ENCODE peak calls at places on chromosomes 7 and 10, in six cellular contexts. J is HCT116, T is K562, U is H1, L is HepG2, M is SK-N-SH. G is an unnamed sample.

GRCh38 chr10:22624289-22624738 is 90.1 kb downstream of the PIP4K2A start:
- DNase-seq in M (no peak), J (no peak), L (peak; percentile 97), U (no peak), T (no peak), G (no peak)

GRCh38 chr7:44639701-44640321 is 33.4 kb downstream of the OGDH start:
- DNase-seq in J (peak; percentile 12), M (peak; percentile 31), L (peak; percentile 83), U (no peak), T (no peak), G (peak; percentile 46)

GRCh38 chr7:34066968-34067367 is 161.6 kb downstream of the BMPER start:
- DNase-seq in L (no peak), T (no peak), U (no peak), M (no peak), J (no peak), G (no peak)

GRCh38 chr10:47249881-47250280 is 50.1 kb upstream of the GDF10 start:
- DNase-seq in T (no peak), J (no peak), L (no peak), M (no peak), U (no peak), G (no peak)

GRCh38 chr10:3226960-3227724 is 54.6 kb upstream of the PITRM1 start:
- DNase-seq in U (no peak), M (no peak), T (no peak), J (peak; percentile 60), L (no peak), G (no peak)

GRCh38 chr7:71739520-71740195 is 607.7 kb downstream of the GALNT17 start:
- DNase-seq in U (peak; percentile 44), L (no peak), J (no peak), M (no peak), T (no peak), G (no peak)

GRCh38 chr10:44569193-44570091 is 184.5 kb upstream of the CXCL12 start:
- DNase-seq in M (no peak), U (no peak), L (no peak), J (no peak), T (no peak), G (no peak)

GRCh38 chr10:127738512-127739424 is 1.8 kb downstream of the FOXI2 start:
- DNase-seq in M (peak; percentile 37), J (no peak), L (no peak), T (no peak), U (no peak), G (no peak)

GRCh38 chr10:31603245-31604087 is 284.4 kb downstream of the ZEB1 start:
- DNase-seq in T (peak; percentile 91), U (peak; percentile 90), L (peak; percentile 61), J (peak; percentile 90), M (peak; percentile 98), G (peak; percentile 94)

GRCh38 chr10:116521424-116522305 is 24.1 kb upstream of the PNLIP start:
- DNase-seq in U (no peak), M (peak; percentile 66), L (peak; percentile 28), J (peak; percentile 62), T (peak; percentile 19), G (peak; percentile 42)

GRCh38 chr10:90785782-90786181 is 72.1 kb downstream of the HTR7 start:
- DNase-seq in J (no peak), U (no peak), M (no peak), T (no peak), L (no peak), G (no peak)
- TF ChIP-seq JUND in J (no peak), U (no peak), M (no peak), T (no peak), L (no peak), G (no peak)

GRCh38 chr7:156158693-156159092 is 346.4 kb upstream of the SHH start:
- DNase-seq in T (no peak), J (no peak), L (no peak), U (no peak), M (no peak), G (no peak)

GRCh38 chr7:156158213-156158612 is 345.9 kb upstream of the SHH start:
- DNase-seq in J (no peak), M (no peak), U (no peak), T (no peak), L (no peak), G (no peak)

GRCh38 chr7:156157409-156158012 is 345.2 kb upstream of the SHH start:
- DNase-seq in T (no peak), J (no peak), U (no peak), L (no peak), M (no peak), G (no peak)

GRCh38 chr7:156156734-156157408 is 344.6 kb upstream of the SHH start:
- DNase-seq in J (peak; percentile 54), U (peak; percentile 19), M (peak; percentile 43), T (peak; percentile 45), L (peak; percentile 20), G (peak; percentile 31)

DNA sequence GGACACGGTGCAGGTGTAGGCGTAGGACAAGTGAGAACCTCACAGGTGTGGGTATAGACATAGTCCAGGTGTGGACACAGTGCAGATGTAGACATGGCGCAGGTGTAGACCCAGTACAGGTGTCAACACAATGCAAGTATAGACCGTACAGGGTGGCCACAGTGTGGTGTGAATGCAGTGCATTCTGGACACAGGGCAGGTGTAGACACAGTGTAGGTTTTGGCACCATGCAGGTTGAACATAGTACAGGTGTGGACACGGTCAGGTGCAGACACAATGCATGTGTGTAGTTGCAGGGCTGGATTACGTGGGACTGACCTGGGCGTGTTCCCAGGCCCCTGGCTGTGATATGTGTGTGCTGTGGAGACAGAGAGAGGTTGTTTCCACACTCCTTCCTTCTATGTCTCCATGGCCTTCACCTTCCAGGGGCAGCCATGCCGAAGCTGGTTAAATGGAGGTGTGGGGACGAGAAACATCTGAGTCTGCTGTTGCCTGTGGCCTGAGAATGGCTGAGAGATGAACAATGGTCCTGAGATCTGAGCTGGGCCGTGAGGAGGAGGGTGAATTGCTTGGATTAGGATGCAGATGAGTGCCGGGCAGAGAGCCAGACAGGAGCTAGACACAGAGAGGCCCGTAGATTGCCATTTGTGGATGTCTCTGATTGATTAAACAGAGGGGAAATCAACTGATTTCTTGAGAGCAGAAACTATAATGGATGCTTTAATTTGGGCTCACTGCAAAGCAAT is 343.9 kb upstream of the SHH start:
- DNase-seq in T (no peak), J (no peak), M (no peak), U (no peak), L (no peak), G (no peak)
- TF ChIP-seq JUND in T (no peak), J (no peak), M (no peak), U (no peak), L (no peak), G (no peak)

DNA sequence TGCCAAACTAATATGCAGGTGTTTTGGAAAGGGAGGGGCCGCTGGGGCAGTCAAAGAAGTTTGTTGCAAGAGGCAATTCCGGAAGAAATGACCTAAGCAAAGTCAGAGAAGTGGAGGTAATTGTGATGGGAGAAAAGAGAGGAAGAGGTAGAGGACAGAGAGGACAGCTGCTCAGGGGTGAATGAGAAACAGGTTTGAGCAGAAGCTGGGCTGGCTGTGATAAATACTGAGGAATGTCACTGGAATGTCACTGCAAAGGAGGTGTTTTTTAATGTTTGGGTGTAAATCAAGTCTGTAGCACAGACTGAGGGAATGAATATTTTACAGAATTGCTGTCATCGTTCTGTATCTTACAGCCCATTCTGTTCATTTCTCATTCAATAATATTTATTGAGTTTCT is 207.2 kb downstream of the DPP6 start:
- DNase-seq in M (no peak), U (no peak), J (no peak), T (no peak), L (no peak), G (no peak)
- TF ChIP-seq JUND in M (no peak), U (no peak), J (no peak), T (no peak), L (no peak), G (no peak)

GRCh38 chr10:60461688-60462087 is 72.0 kb upstream of the ANK3 start:
- DNase-seq in T (no peak), M (no peak), L (no peak), J (no peak), U (no peak), G (no peak)
- TF ChIP-seq JUND in T (no peak), M (no peak), L (no peak), J (no peak), U (no peak), G (no peak)

GRCh38 chr10:97278491-97278989 is 13.9 kb downstream of the ARHGAP19 start:
- DNase-seq in M (peak; percentile 61), L (peak; percentile 67), J (peak; percentile 33), T (peak; percentile 63), U (no peak), G (peak; percentile 35)
- TF ChIP-seq JUND in M (peak; percentile 26), L (no peak), J (no peak), T (no peak), U (no peak), G (no peak)

DNA sequence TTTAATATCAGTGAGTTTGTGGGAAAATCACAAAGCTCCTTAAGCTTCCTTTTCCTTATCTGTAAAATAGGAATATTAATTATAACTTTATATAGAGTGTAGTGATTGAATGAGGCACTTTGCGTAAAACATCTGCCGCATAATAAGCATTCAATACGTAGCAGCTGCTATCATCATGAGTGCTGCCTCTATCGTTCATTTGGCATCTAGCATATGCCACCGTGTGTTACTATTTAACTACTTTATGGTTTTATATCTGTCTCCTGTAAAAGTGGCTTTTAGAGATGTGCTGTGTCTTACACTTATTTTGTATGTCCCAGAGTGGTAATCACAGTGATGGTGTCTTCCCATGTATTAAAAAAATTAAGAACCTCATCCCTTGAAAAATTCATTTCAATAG is 729.6 kb downstream of the SORCS3 start:
- DNase-seq in J (no peak), U (no peak), T (no peak), M (no peak), L (no peak), G (no peak)
- TF ChIP-seq JUND in J (no peak), U (no peak), T (no peak), M (no peak), L (no peak), G (no peak)

DNA sequence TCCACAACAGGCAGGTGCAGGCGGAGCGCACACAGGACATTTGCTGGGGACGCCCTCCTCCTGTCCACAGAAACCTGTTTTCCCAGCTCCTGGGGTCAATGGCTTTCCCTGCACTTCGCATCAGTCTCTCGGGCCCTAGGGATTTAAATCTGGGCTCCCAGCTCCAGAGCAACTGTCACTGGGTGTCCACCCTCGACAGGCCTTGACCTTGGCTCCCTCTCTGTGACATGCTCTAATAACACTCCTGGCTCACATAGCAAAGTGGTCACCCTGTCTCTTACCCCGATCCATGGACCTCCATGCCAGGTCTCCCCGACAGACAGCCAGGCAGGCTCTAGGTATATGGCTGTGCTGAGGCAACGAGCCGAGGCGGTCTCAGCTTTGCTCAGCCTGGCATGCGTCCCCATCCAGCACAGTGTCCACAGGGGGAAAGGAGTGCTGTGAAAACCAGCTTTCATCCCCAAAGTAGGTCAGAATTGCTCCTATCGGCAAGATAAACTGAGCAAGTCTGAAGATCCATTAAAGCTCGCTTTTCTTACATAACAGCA is 195.6 kb downstream of the TNS3 start:
- DNase-seq in U (no peak), L (no peak), T (no peak), J (no peak), M (no peak), G (no peak)
- TF ChIP-seq JUND in U (no peak), L (no peak), T (no peak), J (no peak), M (no peak), G (no peak)

GRCh38 chr7:140009735-140010134 is 53.0 kb downstream of the PARP12 start:
- DNase-seq in J (no peak), M (no peak), U (no peak), L (no peak), T (no peak), G (no peak)
- TF ChIP-seq JUND in J (no peak), M (no peak), U (no peak), L (no peak), T (no peak), G (no peak)

GRCh38 chr7:40043164-40043563 is 91.3 kb downstream of the MPLKIP start:
- DNase-seq in U (no peak), M (no peak), L (no peak), J (no peak), T (no peak), G (no peak)

GRCh38 chr7:40047661-40048060 is 86.8 kb downstream of the MPLKIP start:
- DNase-seq in U (no peak), J (no peak), T (no peak), M (no peak), L (peak; percentile 4), G (peak; percentile 32)
- TF ChIP-seq JUND in U (no peak), J (no peak), T (no peak), M (no peak), L (no peak), G (no peak)